ENCODE peak calls at places on chromosome 7, in seven cellular contexts. Y is transverse colon, P is A549, W is foreskin keratinocyte, R is tibial artery, H is heart left ventricle, L is lower lobe of right lung. A is an unnamed sample.

GRCh38 chr7:1060315-1061080 is 16.2 kb downstream of the GPR146 start:
- DNase-seq in Y (no peak), P (no peak), W (no peak), R (peak; percentile 58), H (peak; percentile 59), L (no peak), A (no peak)

GRCh38 chr7:155665957-155666287 is 21.5 kb downstream of the RBM33 start:
- DNase-seq in Y (no peak), P (peak; percentile 35), W (peak; percentile 80), R (no peak), H (no peak), L (no peak), A (no peak)

GRCh38 chr7:102270176-102270887 is 16.3 kb upstream of the SH2B2 start:
- DNase-seq in Y (no peak), P (no peak), W (no peak), R (no peak), H (peak; percentile 15), L (no peak), A (no peak)

GRCh38 chr7:42522227-42522991 is 285.4 kb upstream of the GLI3 start:
- DNase-seq in Y (peak; percentile 12), P (no peak), W (no peak), R (no peak), H (no peak), L (no peak), A (no peak)

GRCh38 chr7:34160261-34160752 is 255.0 kb downstream of the BMPER start:
- DNase-seq in Y (no peak), P (no peak), W (peak; percentile 18), R (no peak), H (no peak), L (no peak), A (no peak)

GRCh38 chr7:21916176-21916575 is 29.5 kb downstream of the CDCA7L start:
- DNase-seq in Y (no peak), P (no peak), W (no peak), R (no peak), H (no peak), L (no peak), A (no peak)

GRCh38 chr7:39413866-39414668 is 152.1 kb upstream of the YAE1 start:
- DNase-seq in Y (peak; percentile 31), P (peak; percentile 13), W (peak; percentile 9), R (peak; percentile 27), H (peak; percentile 54), L (peak; percentile 61), A (peak; percentile 41)

GRCh38 chr7:97732567-97733275 is 835 bp downstream of the TAC1 start:
- DNase-seq in Y (no peak), P (no peak), W (peak; percentile 3), R (no peak), H (no peak), L (no peak), A (peak; percentile 1)

GRCh38 chr7:72098812-72099211 is 313.3 kb downstream of the CALN1 start:
- DNase-seq in Y (no peak), P (no peak), W (no peak), R (no peak), H (no peak), L (no peak), A (no peak)

GRCh38 chr7:78609281-78609680 is 810.7 kb downstream of the PHTF2 start:
- DNase-seq in Y (no peak), P (no peak), W (peak; percentile 48), R (no peak), H (no peak), L (no peak), A (no peak)

GRCh38 chr7:409344-410281 is 110.0 kb downstream of the PDGFA start:
- DNase-seq in Y (no peak), P (no peak), W (no peak), R (no peak), H (peak; percentile 14), L (peak; percentile 36), A (no peak)

GRCh38 chr7:126426652-126427051 is 826.1 kb downstream of the GRM8 start:
- DNase-seq in Y (no peak), P (no peak), W (peak; percentile 7), R (no peak), H (no peak), L (no peak), A (no peak)

GRCh38 chr7:29099896-29100847 is 46.2 kb downstream of the CPVL start:
- DNase-seq in Y (no peak), P (no peak), W (no peak), R (no peak), H (no peak), L (no peak), A (no peak)

GRCh38 chr7:18174996-18175395 is 147.3 kb upstream of the PRPS1L1 start:
- DNase-seq in Y (no peak), P (no peak), W (no peak), R (no peak), H (no peak), L (no peak), A (no peak)

GRCh38 chr7:118153551-118154177 is 30.3 kb upstream of the LSM8 start:
- DNase-seq in Y (peak; percentile 12), P (no peak), W (peak; percentile 27), R (no peak), H (no peak), L (no peak), A (no peak)

GRCh38 chr7:47570649-47571050 is 11.3 kb downstream of the TNS3 start:
- DNase-seq in Y (no peak), P (no peak), W (no peak), R (peak; percentile 77), H (peak; percentile 68), L (no peak), A (no peak)

GRCh38 chr7:69250958-69251357 is 347.3 kb upstream of the AUTS2 start:
- DNase-seq in Y (no peak), P (no peak), W (no peak), R (no peak), H (no peak), L (no peak), A (no peak)

GRCh38 chr7:3722396-3722846 is 421.4 kb downstream of the SDK1 start:
- DNase-seq in Y (no peak), P (peak; percentile 11), W (no peak), R (no peak), H (no peak), L (no peak), A (peak; percentile 79)

GRCh38 chr7:147524726-147525245 is 1065.8 kb upstream of the C7orf33 start:
- DNase-seq in Y (no peak), P (no peak), W (no peak), R (no peak), H (no peak), L (no peak), A (no peak)

DNA sequence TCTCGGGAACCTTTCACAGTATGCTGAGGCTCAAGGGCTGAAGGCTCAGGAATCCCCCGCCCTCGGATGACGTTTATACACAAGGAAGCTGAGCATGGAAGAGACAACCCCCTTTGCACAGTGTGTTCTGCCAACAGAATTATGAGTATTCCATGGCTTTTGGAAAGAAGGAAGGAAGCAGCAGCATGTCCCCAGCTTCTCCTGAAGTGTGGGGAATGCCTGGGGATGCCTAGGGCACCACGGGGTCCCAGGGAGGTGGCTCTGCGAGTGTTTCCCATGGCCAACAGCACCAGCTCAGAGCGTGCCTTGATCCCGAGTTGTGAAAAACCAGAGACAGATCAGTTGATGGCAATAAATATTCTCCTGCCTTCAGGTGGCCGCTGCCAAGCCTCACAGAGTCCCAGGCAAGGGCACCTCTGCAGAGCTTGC is 88.8 kb upstream of the DDC start:
- DNase-seq in Y (peak; percentile 59), P (no peak), W (no peak), R (peak; percentile 90), H (peak; percentile 77), L (no peak), A (no peak)
- H3K4me1 ChIP-seq in Y (peaks cover 33% of the 10 kb centered on the region), P (no peaks in the 10 kb centered on the region), W (peaks cover 6% of the 10 kb centered on the region), R (peaks cover 58% of the 10 kb centered on the region), H (peaks cover 21% of the 10 kb centered on the region), L (peaks cover 56% of the 10 kb centered on the region), A (no peaks in the 10 kb centered on the region)

GRCh38 chr7:36285276-36285675 is 104.4 kb upstream of the ANLN start:
- DNase-seq in Y (no peak), P (no peak), W (no peak), R (no peak), H (no peak), L (no peak), A (no peak)
- H3K4me1 ChIP-seq in Y (peaks cover 41% of the 10 kb centered on the region), P (peaks cover 65% of the 10 kb centered on the region), W (peaks cover 10% of the 10 kb centered on the region), R (peaks cover 16% of the 10 kb centered on the region), H (peaks cover 6% of the 10 kb centered on the region), L (peaks cover 52% of the 10 kb centered on the region), A (peaks cover 10% of the 10 kb centered on the region)

GRCh38 chr7:30433506-30433905 is 45.1 kb downstream of the NOD1 start:
- DNase-seq in Y (no peak), P (no peak), W (no peak), R (no peak), H (no peak), L (no peak), A (no peak)

GRCh38 chr7:30430300-30430699 is 48.3 kb downstream of the NOD1 start:
- DNase-seq in Y (peak; percentile 82), P (no peak), W (no peak), R (no peak), H (no peak), L (no peak), A (no peak)

GRCh38 chr7:30430777-30431176 is 47.8 kb downstream of the NOD1 start:
- DNase-seq in Y (no peak), P (no peak), W (no peak), R (no peak), H (no peak), L (no peak), A (no peak)

GRCh38 chr7:30434140-30434799 is 44.3 kb downstream of the NOD1 start:
- DNase-seq in Y (no peak), P (no peak), W (no peak), R (no peak), H (no peak), L (no peak), A (no peak)

DNA sequence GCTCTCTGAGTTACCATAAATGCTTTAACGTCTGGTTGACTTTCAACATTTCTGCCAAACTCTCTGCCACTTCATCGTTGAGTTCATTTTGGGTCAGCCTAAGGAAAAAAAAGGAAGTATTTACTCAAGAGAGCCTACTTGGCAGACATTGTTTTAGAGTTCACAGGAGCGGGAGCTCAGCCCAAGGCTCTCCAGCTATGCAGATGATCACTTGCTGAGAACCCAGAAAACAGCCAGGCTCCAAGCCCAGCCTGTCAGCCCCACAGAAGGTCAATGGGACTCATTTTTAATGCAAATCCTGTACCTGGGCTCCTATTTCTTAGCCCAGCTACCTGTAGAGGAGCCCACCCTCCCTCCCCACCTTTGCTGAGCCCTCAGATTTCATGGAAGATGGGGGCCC is 45.5 kb downstream of the NOD1 start:
- DNase-seq in Y (peak; percentile 45), P (no peak), W (no peak), R (peak; percentile 76), H (peak; percentile 69), L (peak; percentile 73), A (no peak)
- H3K4me1 ChIP-seq in Y (peaks cover 54% of the 10 kb centered on the region), P (peaks cover 21% of the 10 kb centered on the region), W (no peaks in the 10 kb centered on the region), R (peaks cover 20% of the 10 kb centered on the region), H (peaks cover 7% of the 10 kb centered on the region), L (peaks cover 72% of the 10 kb centered on the region), A (peaks cover 5% of the 10 kb centered on the region)

GRCh38 chr7:54978364-54979116 is 40.3 kb upstream of the EGFR start:
- DNase-seq in Y (no peak), P (no peak), W (no peak), R (no peak), H (no peak), L (no peak), A (no peak)
- H3K4me1 ChIP-seq in Y (no peaks in the 10 kb centered on the region), P (no peaks in the 10 kb centered on the region), W (no peaks in the 10 kb centered on the region), R (no peaks in the 10 kb centered on the region), H (no peaks in the 10 kb centered on the region), L (no peaks in the 10 kb centered on the region), A (no peaks in the 10 kb centered on the region)